ENCODE peak calls at places on chromosomes 6 and 20, in six cellular contexts. E is IMR-90; O is ascending aorta; P is nephron progenitor cell; M is CD8-positive, alpha-beta T cell; J is Caco-2. W is an unnamed sample.

GRCh38 chr6:166726193-166726592 is 99.1 kb upstream of the RPS6KA2 start:
- DNase-seq in E (no peak), O (no peak), P (no peak), M (no peak), J (no peak), W (no peak)

GRCh38 chr6:157569543-157569942 is 188.6 kb downstream of the ZDHHC14 start:
- DNase-seq in E (no peak), O (no peak), P (no peak), M (no peak), J (no peak), W (no peak)

GRCh38 chr6:130382872-130383490 is 17.2 kb downstream of the TMEM200A start:
- DNase-seq in E (no peak), O (no peak), P (no peak), M (no peak), J (peak), W (no peak)

GRCh38 chr6:40251609-40252008 is 317.3 kb upstream of the MOCS1 start:
- DNase-seq in E (no peak), O (no peak), P (no peak), M (no peak), J (no peak), W (no peak)

GRCh38 chr6:74891358-74891811 is 314.5 kb downstream of the COL12A1 start:
- DNase-seq in E (peak), O (no peak), P (no peak), M (no peak), J (no peak), W (no peak)

GRCh38 chr6:45614488-45615285 is 237.0 kb upstream of the SUPT3H start:
- DNase-seq in E (peak), O (no peak), P (no peak), M (no peak), J (no peak), W (no peak)

GRCh38 chr6:138514860-138515540 is 15.7 kb upstream of the NHSL1 start:
- DNase-seq in E (no peak), O (no peak), P (no peak), M (peak), J (no peak), W (no peak)

GRCh38 chr20:9617940-9618339 is 103.5 kb downstream of the LAMP5 start:
- DNase-seq in E (peak), O (no peak), P (peak), M (no peak), J (peak), W (peak)

GRCh38 chr20:38139919-38140753 is 24.9 kb downstream of the TGM2 start:
- DNase-seq in E (no peak), O (no peak), P (no peak), M (no peak), J (peak), W (peak)

GRCh38 chr6:138526822-138527235 is 27.5 kb upstream of the NHSL1 start:
- DNase-seq in E (no peak), O (no peak), P (no peak), M (no peak), J (no peak), W (no peak)

GRCh38 chr6:148370171-148370570 is 27.5 kb downstream of the SASH1 start:
- DNase-seq in E (no peak), O (no peak), P (no peak), M (no peak), J (no peak), W (no peak)

GRCh38 chr6:155171109-155171746 is 92.6 kb upstream of the CLDN20 start:
- DNase-seq in E (peak), O (peak), P (no peak), M (peak), J (no peak), W (no peak)

GRCh38 chr6:36504982-36505381 is 42.3 kb downstream of the STK38 start:
- DNase-seq in E (peak), O (no peak), P (no peak), M (no peak), J (no peak), W (no peak)

GRCh38 chr20:13035399-13036173 is 26.8 kb downstream of the SPTLC3 start:
- DNase-seq in E (no peak), O (no peak), P (no peak), M (no peak), J (no peak), W (no peak)

GRCh38 chr20:51710503-51710902 is 57.7 kb downstream of the ATP9A start:
- DNase-seq in E (no peak), O (no peak), P (peak), M (no peak), J (no peak), W (no peak)

GRCh38 chr20:51713213-51713598 is 55.0 kb downstream of the ATP9A start:
- DNase-seq in E (no peak), O (no peak), P (no peak), M (no peak), J (no peak), W (no peak)

GRCh38 chr20:51711426-51711825 is 56.8 kb downstream of the ATP9A start:
- DNase-seq in E (no peak), O (no peak), P (no peak), M (no peak), J (no peak), W (no peak)

GRCh38 chr20:51715028-51715872 is 52.9 kb downstream of the ATP9A start:
- DNase-seq in E (no peak), O (no peak), P (no peak), M (no peak), J (no peak), W (no peak)

DNA sequence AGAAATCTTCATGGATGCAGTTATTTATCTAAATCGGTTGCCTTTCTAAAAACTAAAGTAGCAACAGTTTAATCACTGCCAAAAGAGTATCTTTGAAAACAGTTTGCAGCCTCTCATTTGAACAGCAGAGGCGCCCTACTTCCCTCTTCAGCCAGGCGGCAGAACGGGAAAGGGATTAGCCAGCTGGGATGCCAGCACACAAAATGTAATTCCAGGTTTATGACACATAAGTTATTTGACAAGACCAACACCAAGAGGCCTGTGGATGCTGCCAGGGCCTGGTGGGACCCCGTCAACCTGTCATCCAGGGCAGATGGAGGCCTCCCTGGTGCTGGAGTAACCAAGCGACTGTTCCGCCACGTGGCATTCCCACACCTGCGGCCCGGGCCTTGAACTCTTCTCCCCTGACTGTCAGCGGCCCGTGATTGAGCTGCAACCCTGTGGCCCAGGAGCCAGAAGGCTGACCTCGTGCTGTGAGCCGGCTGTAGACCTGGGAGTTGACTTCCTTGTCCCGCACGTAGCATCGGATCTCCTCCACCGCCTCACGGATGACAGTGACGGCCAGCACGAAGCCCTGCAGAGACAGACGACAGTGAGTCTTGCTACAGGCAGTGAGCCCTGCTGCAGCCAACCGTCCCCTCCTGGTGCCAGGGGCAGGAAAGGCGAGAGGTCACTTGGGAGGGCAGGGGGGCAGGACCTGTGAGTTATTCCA is 55.5 kb downstream of the ATP9A start:
- DNase-seq in E (peak), O (no peak), P (peak), M (no peak), J (no peak), W (peak)
- TF ChIP-seq CTCF in E (peak), O (peak), P (peak), M (no peak), J (peak), W (peak)

GRCh38 chr20:36745927-36746659 is at the start of gene NDRG3:
- DNase-seq in E (peak), O (peak), P (peak), M (peak), J (peak), W (peak)
- TF ChIP-seq CTCF in E (no peak), O (peak), P (no peak), M (no peak), J (peak), W (no peak)

GRCh38 chr6:150741633-150742200 is 123.8 kb upstream of the MTHFD1L start:
- DNase-seq in E (no peak), O (no peak), P (no peak), M (no peak), J (no peak), W (peak)
- TF ChIP-seq CTCF in E (no peak), O (peak), P (peak), M (peak), J (peak), W (peak)

GRCh38 chr6:39086294-39086693 is 28.7 kb downstream of the SAYSD1 start:
- DNase-seq in E (no peak), O (no peak), P (no peak), M (no peak), J (no peak), W (no peak)

GRCh38 chr6:39086711-39087110 is 28.3 kb downstream of the SAYSD1 start:
- DNase-seq in E (no peak), O (no peak), P (no peak), M (no peak), J (no peak), W (no peak)

GRCh38 chr6:39090036-39090435 is 24.9 kb downstream of the SAYSD1 start:
- DNase-seq in E (no peak), O (no peak), P (no peak), M (no peak), J (no peak), W (no peak)

GRCh38 chr6:39087197-39087596 is 27.8 kb downstream of the SAYSD1 start:
- DNase-seq in E (no peak), O (no peak), P (no peak), M (no peak), J (no peak), W (no peak)

DNA sequence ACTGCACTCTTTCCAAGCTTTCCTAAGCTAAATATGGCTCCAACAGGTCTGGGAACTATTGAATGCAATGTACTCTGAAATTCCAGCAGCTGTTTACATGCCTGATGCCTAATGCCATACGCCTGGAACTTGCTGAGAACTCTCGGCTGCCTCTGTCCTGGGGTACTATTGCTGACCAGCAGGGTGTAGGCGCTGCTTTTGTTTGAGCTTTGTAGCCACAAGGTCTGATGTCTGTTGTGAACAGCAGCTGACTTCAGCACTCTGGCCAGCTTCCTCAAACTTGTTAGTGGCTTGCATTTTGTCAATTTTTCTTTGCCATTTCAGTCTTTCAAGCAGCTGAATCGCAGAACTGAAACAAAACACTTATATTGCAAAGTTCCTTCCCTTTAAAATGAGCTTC is 26.7 kb downstream of the SAYSD1 start:
- DNase-seq in E (peak), O (peak), P (peak), M (no peak), J (peak), W (no peak)
- TF ChIP-seq CTCF in E (peak), O (no peak), P (peak), M (no peak), J (peak), W (peak)

DNA sequence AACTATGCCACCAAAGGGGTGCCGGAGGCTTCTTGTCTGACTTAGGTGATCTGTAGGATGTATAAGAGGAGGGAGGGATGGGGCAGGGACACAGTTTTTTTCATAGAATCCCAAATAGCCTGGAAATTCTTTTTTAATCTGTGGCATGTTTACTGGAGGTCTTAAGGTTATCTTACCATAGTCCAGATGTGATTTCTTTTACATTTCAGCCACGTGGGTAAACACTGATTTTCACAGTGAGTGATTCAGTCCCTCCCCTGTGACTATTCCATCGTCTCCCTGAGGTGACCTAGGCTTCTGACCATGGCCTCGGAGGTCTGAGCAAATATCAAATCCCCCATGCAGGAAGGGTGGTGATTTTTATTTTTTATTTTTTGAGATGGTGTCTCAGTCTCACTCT is 67.7 kb downstream of the AKAP12 start:
- DNase-seq in E (peak), O (no peak), P (no peak), M (no peak), J (no peak), W (no peak)
- TF ChIP-seq CTCF in E (no peak), O (no peak), P (no peak), M (no peak), J (no peak), W (no peak)

W was measured in glutamatergic neuron.